ENCODE peak calls at places on chromosome 18, in eight cellular contexts. One of them, this sample, is unnamed.

GRCh38 chr18:70172225-70172624 is 33.3 kb downstream of the RTTN start:
- DNase-seq in adrenal gland: no peak
- DNase-seq in K562: no peak
- DNase-seq in WERI-Rb-1: no peak
- DNase-seq in nephron progenitor cell: no peak
- DNase-seq in BE2C: no peak
- DNase-seq in right lobe of liver: no peak
- DNase-seq in progenitor cell of endocrine pancreas: no peak
- DNase-seq in this sample: no peak

GRCh38 chr18:27608742-27609141 is 423.6 kb upstream of the CHST9 start:
- DNase-seq in adrenal gland: no peak
- DNase-seq in K562: peak; percentile 1
- DNase-seq in WERI-Rb-1: no peak
- DNase-seq in nephron progenitor cell: no peak
- DNase-seq in BE2C: no peak
- DNase-seq in right lobe of liver: no peak
- DNase-seq in progenitor cell of endocrine pancreas: no peak
- DNase-seq in this sample: no peak

GRCh38 chr18:28015671-28016070 is 161.3 kb downstream of the CDH2 start:
- DNase-seq in adrenal gland: no peak
- DNase-seq in K562: no peak
- DNase-seq in WERI-Rb-1: no peak
- DNase-seq in nephron progenitor cell: no peak
- DNase-seq in BE2C: no peak
- DNase-seq in right lobe of liver: no peak
- DNase-seq in progenitor cell of endocrine pancreas: no peak
- DNase-seq in this sample: no peak

GRCh38 chr18:10094154-10094553 is 180.3 kb downstream of the VAPA start:
- DNase-seq in adrenal gland: peak; percentile 22
- DNase-seq in K562: no peak
- DNase-seq in WERI-Rb-1: no peak
- DNase-seq in nephron progenitor cell: no peak
- DNase-seq in BE2C: no peak
- DNase-seq in right lobe of liver: no peak
- DNase-seq in progenitor cell of endocrine pancreas: no peak
- DNase-seq in this sample: no peak

GRCh38 chr18:3625717-3626091 is 175.7 kb downstream of the TGIF1 start:
- DNase-seq in adrenal gland: no peak
- DNase-seq in K562: no peak
- DNase-seq in WERI-Rb-1: no peak
- DNase-seq in nephron progenitor cell: no peak
- DNase-seq in BE2C: no peak
- DNase-seq in right lobe of liver: no peak
- DNase-seq in progenitor cell of endocrine pancreas: no peak
- DNase-seq in this sample: no peak

GRCh38 chr18:61706516-61706915 is 186.3 kb downstream of the RNF152 start:
- DNase-seq in adrenal gland: no peak
- DNase-seq in K562: no peak
- DNase-seq in WERI-Rb-1: no peak
- DNase-seq in nephron progenitor cell: no peak
- DNase-seq in BE2C: no peak
- DNase-seq in right lobe of liver: no peak
- DNase-seq in progenitor cell of endocrine pancreas: no peak
- DNase-seq in this sample: no peak

GRCh38 chr18:7872569-7872968 is 305.5 kb downstream of the PTPRM start:
- DNase-seq in adrenal gland: peak; percentile 72
- DNase-seq in K562: no peak
- DNase-seq in WERI-Rb-1: no peak
- DNase-seq in nephron progenitor cell: no peak
- DNase-seq in BE2C: no peak
- DNase-seq in right lobe of liver: no peak
- DNase-seq in progenitor cell of endocrine pancreas: no peak
- DNase-seq in this sample: no peak

GRCh38 chr18:3458952-3459853 is 9.2 kb downstream of the TGIF1 start:
- DNase-seq in adrenal gland: no peak
- DNase-seq in K562: no peak
- DNase-seq in WERI-Rb-1: no peak
- DNase-seq in nephron progenitor cell: no peak
- DNase-seq in BE2C: no peak
- DNase-seq in right lobe of liver: no peak
- DNase-seq in progenitor cell of endocrine pancreas: no peak
- DNase-seq in this sample: no peak

GRCh38 chr18:6737833-6738232 is 8.3 kb downstream of the ARHGAP28 start:
- DNase-seq in adrenal gland: no peak
- DNase-seq in K562: no peak
- DNase-seq in WERI-Rb-1: no peak
- DNase-seq in nephron progenitor cell: no peak
- DNase-seq in BE2C: no peak
- DNase-seq in right lobe of liver: no peak
- DNase-seq in progenitor cell of endocrine pancreas: no peak
- DNase-seq in this sample: no peak

GRCh38 chr18:9401166-9401565 is 66.6 kb downstream of the TWSG1 start:
- DNase-seq in adrenal gland: no peak
- DNase-seq in K562: no peak
- DNase-seq in WERI-Rb-1: no peak
- DNase-seq in nephron progenitor cell: no peak
- DNase-seq in BE2C: no peak
- DNase-seq in right lobe of liver: no peak
- DNase-seq in progenitor cell of endocrine pancreas: no peak
- DNase-seq in this sample: no peak

GRCh38 chr18:44507729-44508325 is 172.9 kb upstream of the SETBP1 start:
- DNase-seq in adrenal gland: peak; percentile 30
- DNase-seq in K562: no peak
- DNase-seq in WERI-Rb-1: no peak
- DNase-seq in nephron progenitor cell: no peak
- DNase-seq in BE2C: no peak
- DNase-seq in right lobe of liver: peak; percentile 37
- DNase-seq in progenitor cell of endocrine pancreas: no peak
- DNase-seq in this sample: no peak

GRCh38 chr18:79725486-79725885 is 45.9 kb downstream of the CTDP1 start:
- DNase-seq in adrenal gland: no peak
- DNase-seq in K562: no peak
- DNase-seq in WERI-Rb-1: no peak
- DNase-seq in nephron progenitor cell: no peak
- DNase-seq in BE2C: no peak
- DNase-seq in right lobe of liver: no peak
- DNase-seq in progenitor cell of endocrine pancreas: no peak
- DNase-seq in this sample: no peak

GRCh38 chr18:10851824-10852225 is 297.5 kb downstream of the PIEZO2 start:
- DNase-seq in adrenal gland: no peak
- DNase-seq in K562: peak; percentile 70
- DNase-seq in WERI-Rb-1: no peak
- DNase-seq in nephron progenitor cell: no peak
- DNase-seq in BE2C: no peak
- DNase-seq in right lobe of liver: no peak
- DNase-seq in progenitor cell of endocrine pancreas: no peak
- DNase-seq in this sample: no peak

GRCh38 chr18:55161966-55162365 is 202.7 kb upstream of the CCDC68 start:
- DNase-seq in adrenal gland: peak; percentile 17
- DNase-seq in K562: no peak
- DNase-seq in WERI-Rb-1: no peak
- DNase-seq in nephron progenitor cell: no peak
- DNase-seq in BE2C: no peak
- DNase-seq in right lobe of liver: no peak
- DNase-seq in progenitor cell of endocrine pancreas: no peak
- DNase-seq in this sample: no peak

DNA sequence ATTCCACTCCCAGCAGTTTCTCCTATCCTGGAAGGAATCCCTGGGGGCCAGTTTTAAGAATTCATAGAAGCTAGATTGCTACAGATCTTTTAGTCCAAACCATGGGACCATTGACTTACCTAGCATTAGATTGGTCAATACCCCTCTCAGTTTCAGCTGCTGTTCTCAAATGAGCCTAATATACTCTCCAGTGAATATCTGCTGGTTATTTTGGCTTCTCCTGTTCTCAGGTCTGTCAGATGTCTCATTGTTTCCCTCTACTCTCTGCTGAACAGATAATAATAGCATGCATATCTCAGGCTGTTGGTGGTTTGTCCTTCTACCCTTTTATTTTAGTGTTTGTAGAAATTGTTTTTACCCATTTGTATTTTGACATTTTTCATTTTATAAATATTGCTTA is 99.5 kb downstream of the FHOD3 start:
- DNase-seq in adrenal gland: no peak
- DNase-seq in K562: no peak
- DNase-seq in WERI-Rb-1: no peak
- DNase-seq in nephron progenitor cell: no peak
- DNase-seq in BE2C: no peak
- DNase-seq in right lobe of liver: no peak
- DNase-seq in progenitor cell of endocrine pancreas: no peak
- DNase-seq in this sample: no peak
- TF ChIP-seq CTCF in adrenal gland: no peak
- TF ChIP-seq CTCF in K562: no peak
- TF ChIP-seq CTCF in WERI-Rb-1: no peak
- TF ChIP-seq CTCF in nephron progenitor cell: no peak
- TF ChIP-seq CTCF in BE2C: no peak
- TF ChIP-seq CTCF in right lobe of liver: no peak
- TF ChIP-seq CTCF in progenitor cell of endocrine pancreas: no peak
- TF ChIP-seq CTCF in this sample: no peak

GRCh38 chr18:21111351-21112139 is at the start of gene ROCK1:
- DNase-seq in adrenal gland: peak; percentile 98
- DNase-seq in K562: peak; percentile 96
- DNase-seq in WERI-Rb-1: peak; percentile 98
- DNase-seq in nephron progenitor cell: peak; percentile 99
- DNase-seq in BE2C: peak; percentile 95
- DNase-seq in right lobe of liver: peak; percentile 100
- DNase-seq in progenitor cell of endocrine pancreas: peak; percentile 98
- DNase-seq in this sample: peak; percentile 98

GRCh38 chr18:21109936-21110666 is 1.5 kb downstream of the ROCK1 start:
- DNase-seq in adrenal gland: no peak
- DNase-seq in K562: no peak
- DNase-seq in WERI-Rb-1: no peak
- DNase-seq in nephron progenitor cell: no peak
- DNase-seq in BE2C: no peak
- DNase-seq in right lobe of liver: no peak
- DNase-seq in progenitor cell of endocrine pancreas: no peak
- DNase-seq in this sample: no peak

GRCh38 chr18:21112140-21112473 is 494 bp upstream of the ROCK1 start:
- DNase-seq in adrenal gland: no peak
- DNase-seq in K562: no peak
- DNase-seq in WERI-Rb-1: no peak
- DNase-seq in nephron progenitor cell: peak; percentile 68
- DNase-seq in BE2C: no peak
- DNase-seq in right lobe of liver: no peak
- DNase-seq in progenitor cell of endocrine pancreas: no peak
- DNase-seq in this sample: no peak

GRCh38 chr18:21112543-21113105 is 1.0 kb upstream of the ROCK1 start:
- DNase-seq in adrenal gland: no peak
- DNase-seq in K562: no peak
- DNase-seq in WERI-Rb-1: no peak
- DNase-seq in nephron progenitor cell: no peak
- DNase-seq in BE2C: no peak
- DNase-seq in right lobe of liver: no peak
- DNase-seq in progenitor cell of endocrine pancreas: no peak
- DNase-seq in this sample: no peak

DNA sequence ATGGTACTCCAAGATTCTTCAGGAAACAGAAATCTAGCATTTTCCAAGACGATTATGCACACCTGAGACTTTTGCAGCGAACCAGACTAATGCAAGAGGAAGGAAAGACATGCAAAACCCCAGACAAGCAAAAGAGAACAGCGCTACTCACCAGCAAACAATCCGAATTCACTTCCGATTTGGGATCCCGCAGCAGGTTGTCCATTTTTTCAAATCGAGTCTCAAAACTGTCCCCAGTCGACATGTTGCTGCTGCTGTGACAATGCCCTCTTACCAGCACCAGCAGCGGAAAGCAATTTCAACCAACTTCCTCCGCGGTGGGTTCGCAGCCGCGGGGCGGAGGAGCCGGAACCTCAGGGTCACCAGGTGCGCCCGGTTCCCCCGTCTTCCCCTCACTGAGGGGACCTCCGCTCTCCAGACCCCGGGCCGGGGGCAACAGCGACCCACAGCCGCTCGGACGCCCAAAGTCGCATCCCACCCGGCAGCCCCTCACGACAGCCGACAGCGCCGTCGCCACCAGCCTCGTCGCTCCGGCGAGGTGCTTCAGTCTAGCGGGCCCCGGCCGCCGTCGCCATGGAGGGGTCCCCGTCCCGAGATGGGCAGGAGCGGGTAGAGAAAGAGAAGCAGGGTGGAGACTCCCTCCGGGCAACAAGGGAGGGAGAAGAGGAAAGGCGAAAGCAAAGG is 804 bp downstream of the ROCK1 start:
- DNase-seq in adrenal gland: peak; percentile 41
- DNase-seq in K562: peak; percentile 43
- DNase-seq in WERI-Rb-1: peak; percentile 21
- DNase-seq in nephron progenitor cell: peak; percentile 61
- DNase-seq in BE2C: no peak
- DNase-seq in right lobe of liver: peak; percentile 61
- DNase-seq in progenitor cell of endocrine pancreas: peak; percentile 20
- DNase-seq in this sample: no peak
- TF ChIP-seq CTCF in adrenal gland: no peak
- TF ChIP-seq CTCF in K562: no peak
- TF ChIP-seq CTCF in WERI-Rb-1: no peak
- TF ChIP-seq CTCF in nephron progenitor cell: no peak
- TF ChIP-seq CTCF in BE2C: no peak
- TF ChIP-seq CTCF in right lobe of liver: no peak
- TF ChIP-seq CTCF in progenitor cell of endocrine pancreas: no peak
- TF ChIP-seq CTCF in this sample: no peak

GRCh38 chr18:26159353-26159752 is 25.7 kb downstream of the PSMA8 start:
- DNase-seq in adrenal gland: no peak
- DNase-seq in K562: peak; percentile 6
- DNase-seq in WERI-Rb-1: no peak
- DNase-seq in nephron progenitor cell: no peak
- DNase-seq in BE2C: no peak
- DNase-seq in right lobe of liver: no peak
- DNase-seq in progenitor cell of endocrine pancreas: no peak
- DNase-seq in this sample: no peak
- TF ChIP-seq CTCF in adrenal gland: no peak
- TF ChIP-seq CTCF in K562: peak; percentile 35
- TF ChIP-seq CTCF in WERI-Rb-1: no peak
- TF ChIP-seq CTCF in nephron progenitor cell: no peak
- TF ChIP-seq CTCF in BE2C: no peak
- TF ChIP-seq CTCF in right lobe of liver: no peak
- TF ChIP-seq CTCF in progenitor cell of endocrine pancreas: no peak
- TF ChIP-seq CTCF in this sample: peak; percentile 48

GRCh38 chr18:77749189-77749588 is 499.5 kb downstream of the GALR1 start:
- DNase-seq in adrenal gland: no peak
- DNase-seq in K562: peak; percentile 20
- DNase-seq in WERI-Rb-1: peak; percentile 69
- DNase-seq in nephron progenitor cell: peak; percentile 68
- DNase-seq in BE2C: peak; percentile 22
- DNase-seq in right lobe of liver: no peak
- DNase-seq in progenitor cell of endocrine pancreas: no peak
- DNase-seq in this sample: peak; percentile 61
- TF ChIP-seq CTCF in adrenal gland: no peak
- TF ChIP-seq CTCF in K562: peak; percentile 54
- TF ChIP-seq CTCF in WERI-Rb-1: peak; percentile 81
- TF ChIP-seq CTCF in nephron progenitor cell: peak; percentile 90
- TF ChIP-seq CTCF in BE2C: peak; percentile 65
- TF ChIP-seq CTCF in right lobe of liver: no peak
- TF ChIP-seq CTCF in progenitor cell of endocrine pancreas: peak; percentile 74
- TF ChIP-seq CTCF in this sample: peak; percentile 74

GRCh38 chr18:45837283-45838070 is 12.0 kb downstream of the SIGLEC15 start:
- DNase-seq in adrenal gland: peak; percentile 57
- DNase-seq in K562: no peak
- DNase-seq in WERI-Rb-1: peak; percentile 79
- DNase-seq in nephron progenitor cell: peak; percentile 78
- DNase-seq in BE2C: peak; percentile 38
- DNase-seq in right lobe of liver: peak; percentile 50
- DNase-seq in progenitor cell of endocrine pancreas: peak; percentile 46
- DNase-seq in this sample: peak; percentile 53
- TF ChIP-seq CTCF in adrenal gland: no peak
- TF ChIP-seq CTCF in K562: no peak
- TF ChIP-seq CTCF in WERI-Rb-1: peak; percentile 71
- TF ChIP-seq CTCF in nephron progenitor cell: peak; percentile 6
- TF ChIP-seq CTCF in BE2C: no peak
- TF ChIP-seq CTCF in right lobe of liver: no peak
- TF ChIP-seq CTCF in progenitor cell of endocrine pancreas: peak; percentile 39
- TF ChIP-seq CTCF in this sample: peak; percentile 49

This sample was measured in neural crest cell.